ENCODE peak calls at places on chromosome 12, in six cellular contexts. G is neuronal stem cell, P is IMR-90, N is mesendoderm, C is trophoblast cell, H is H1. M is an unnamed sample.
A peak's percentile ranks its signal among the peaks of the same experiment; 100 is the strongest.

GRCh38 chr12:114681149-114681849 is 2.7 kb downstream of the TBX3 start:
- DNase-seq in H (no peak), N (no peak), G (no peak), C (no peak), P (peak; percentile 65), M (peak; percentile 65)

GRCh38 chr12:12133785-12134184 is 63.0 kb downstream of the BCL2L14 start:
- DNase-seq in N (no peak), P (no peak), G (no peak), C (no peak), H (no peak), M (no peak)

GRCh38 chr12:123494124-123494843 is 36.3 kb downstream of the SNRNP35 start:
- DNase-seq in H (no peak), G (no peak), N (no peak), C (peak; percentile 22), P (no peak), M (no peak)

GRCh38 chr12:77615331-77615730 is 215.4 kb upstream of the NAV3 start:
- DNase-seq in H (no peak), C (no peak), G (no peak), N (peak; percentile 62), P (no peak), M (no peak)

GRCh38 chr12:107586256-107586970 is 99.2 kb upstream of the PWP1 start:
- DNase-seq in N (peak; percentile 63), P (no peak), C (no peak), H (no peak), G (no peak), M (no peak)

GRCh38 chr12:63302941-63303536 is 152.0 kb upstream of the AVPR1A start:
- DNase-seq in P (no peak), N (peak; percentile 13), G (no peak), C (no peak), H (no peak), M (no peak)

GRCh38 chr12:32983968-32984367 is 87.4 kb upstream of the PKP2 start:
- DNase-seq in G (no peak), P (no peak), N (peak; percentile 36), H (peak; percentile 17), C (peak; percentile 57), M (no peak)

GRCh38 chr12:24821691-24822090 is 127.2 kb downstream of the BCAT1 start:
- DNase-seq in P (peak; percentile 77), C (no peak), N (no peak), H (no peak), G (no peak), M (peak; percentile 73)

GRCh38 chr12:100533326-100533725 is 40.2 kb upstream of the GAS2L3 start:
- DNase-seq in P (no peak), G (no peak), H (no peak), C (peak; percentile 58), N (no peak), M (no peak)

GRCh38 chr12:79127268-79127895 is 262.8 kb downstream of the SYT1 start:
- DNase-seq in G (no peak), P (peak; percentile 96), C (peak; percentile 79), H (no peak), N (no peak), M (peak; percentile 82)

GRCh38 chr12:98185606-98186005 is 329.8 kb upstream of the TMPO start:
- DNase-seq in P (peak; percentile 8), H (no peak), C (no peak), N (no peak), G (no peak), M (no peak)

GRCh38 chr12:3461391-3461790 is 29.6 kb upstream of the PRMT8 start:
- DNase-seq in G (no peak), C (no peak), N (peak; percentile 44), P (no peak), H (no peak), M (no peak)

GRCh38 chr12:92469837-92470236 is 233.0 kb upstream of the PLEKHG7 start:
- DNase-seq in P (peak; percentile 46), C (no peak), G (no peak), N (no peak), H (no peak), M (peak; percentile 18)

GRCh38 chr12:76186507-76186906 is 102.0 kb upstream of the NAP1L1 start:
- DNase-seq in C (peak; percentile 10), G (no peak), H (no peak), N (no peak), P (peak; percentile 64), M (no peak)

GRCh38 chr12:124976999-124977398 is 11.9 kb downstream of the DHX37 start:
- DNase-seq in N (no peak), C (no peak), H (no peak), P (no peak), G (no peak), M (no peak)

GRCh38 chr12:47356129-47356622 is 276.4 kb upstream of the AMIGO2 start:
- DNase-seq in H (no peak), G (no peak), C (no peak), P (peak; percentile 36), N (no peak), M (no peak)

GRCh38 chr12:3520168-3520567 is 29.2 kb downstream of the PRMT8 start:
- DNase-seq in G (no peak), C (no peak), H (no peak), P (no peak), N (no peak), M (no peak)

GRCh38 chr12:130204441-130204840 is 42.2 kb downstream of the FZD10 start:
- DNase-seq in P (no peak), G (no peak), N (no peak), C (peak; percentile 8), H (no peak), M (no peak)

GRCh38 chr12:30930238-30931010 is 3.9 kb downstream of the TSPAN11 start:
- DNase-seq in P (no peak), N (no peak), H (no peak), G (no peak), C (no peak), M (peak; percentile 20)

DNA sequence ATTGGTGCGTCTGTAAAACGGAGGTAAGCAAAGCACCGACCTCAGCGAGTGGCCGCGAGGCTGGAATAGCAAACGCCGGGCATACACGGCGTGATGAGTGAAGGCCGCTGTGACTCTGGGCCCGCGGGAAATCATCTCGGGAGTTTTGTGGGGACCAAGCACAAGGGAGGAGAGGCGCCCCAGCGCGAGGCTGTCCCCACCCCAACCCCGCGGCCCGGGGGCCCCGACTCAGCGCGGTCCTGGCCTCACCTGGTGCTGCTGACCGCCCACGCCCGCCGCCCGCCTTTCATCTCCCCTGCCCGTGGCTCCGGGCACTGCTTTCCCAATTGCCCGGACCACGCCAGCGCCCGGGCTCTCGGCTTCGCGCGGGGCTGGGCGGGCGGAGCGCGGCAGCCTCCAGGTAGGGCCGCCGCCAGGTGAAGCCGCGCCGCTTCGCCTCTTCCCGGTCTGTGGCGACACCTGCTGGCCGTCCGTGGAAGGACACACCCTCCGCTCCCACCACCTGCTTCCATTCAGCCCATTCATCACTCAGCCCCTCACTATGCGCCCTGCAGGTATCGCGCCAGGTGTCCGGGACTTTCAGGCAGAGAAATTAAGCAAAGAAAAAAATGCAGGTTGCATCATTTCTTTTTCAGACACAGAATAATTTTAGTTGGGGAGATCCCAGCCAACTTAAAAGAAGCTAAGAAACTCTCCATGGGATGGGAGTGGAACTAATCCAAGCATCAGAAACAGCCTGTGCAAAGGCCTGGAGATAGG is 360.4 kb downstream of the MED13L start:
- DNase-seq in G (peak; percentile 50), H (peak; percentile 62), C (peak; percentile 80), P (no peak), N (peak; percentile 60), M (no peak)
- H3K4me3 ChIP-seq in G (no peak overlapping the region), H (peak overlapping the region; percentile 4), C (no peak overlapping the region), P (no peak overlapping the region), N (no peak overlapping the region), M (no peak overlapping the region)

DNA sequence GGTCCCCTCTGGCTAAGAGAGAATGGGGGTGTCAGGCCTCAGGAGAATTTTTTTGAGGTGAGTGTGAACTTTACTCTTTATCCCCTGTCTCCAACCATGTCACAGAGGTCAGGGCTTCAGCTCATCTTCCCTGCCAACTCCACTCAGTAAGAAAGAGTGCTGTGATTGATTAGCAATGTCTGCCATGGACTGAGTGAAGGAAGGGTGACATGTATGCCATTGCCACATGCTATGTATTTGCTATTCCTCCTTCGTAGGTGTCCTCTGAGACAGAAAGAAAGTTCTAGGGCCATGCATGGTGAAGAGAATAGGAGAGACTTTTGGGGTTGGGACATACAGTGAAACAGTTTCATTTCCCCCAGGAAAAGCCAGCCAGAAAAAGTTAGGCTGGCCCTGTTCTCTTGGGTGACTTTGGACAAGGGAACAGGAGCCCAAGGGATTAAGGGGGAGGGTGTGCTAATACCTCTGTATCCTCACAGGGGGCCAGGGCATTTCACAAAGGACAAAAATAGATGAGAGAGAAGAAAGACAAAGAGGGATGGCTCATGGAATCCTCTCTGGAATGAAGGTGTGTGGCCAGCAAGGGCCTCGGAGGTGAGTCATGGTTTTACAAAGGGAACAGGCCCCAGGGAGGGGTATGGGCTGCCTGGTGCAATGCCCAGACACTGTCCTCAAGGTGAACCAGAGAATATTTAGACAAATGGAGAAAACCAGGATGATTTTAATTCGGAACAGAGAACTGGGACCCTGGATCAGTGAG is 13.9 kb upstream of the MYL2 start:
- DNase-seq in H (no peak), N (peak; percentile 94), G (no peak), P (no peak), C (peak; percentile 72), M (no peak)
- H3K18ac ChIP-seq in H (peak overlapping the region; percentile 73), N (peak overlapping the region; percentile 46), G (no peak overlapping the region), P (no peak overlapping the region), C (no peak overlapping the region), M (no peak overlapping the region)

DNA sequence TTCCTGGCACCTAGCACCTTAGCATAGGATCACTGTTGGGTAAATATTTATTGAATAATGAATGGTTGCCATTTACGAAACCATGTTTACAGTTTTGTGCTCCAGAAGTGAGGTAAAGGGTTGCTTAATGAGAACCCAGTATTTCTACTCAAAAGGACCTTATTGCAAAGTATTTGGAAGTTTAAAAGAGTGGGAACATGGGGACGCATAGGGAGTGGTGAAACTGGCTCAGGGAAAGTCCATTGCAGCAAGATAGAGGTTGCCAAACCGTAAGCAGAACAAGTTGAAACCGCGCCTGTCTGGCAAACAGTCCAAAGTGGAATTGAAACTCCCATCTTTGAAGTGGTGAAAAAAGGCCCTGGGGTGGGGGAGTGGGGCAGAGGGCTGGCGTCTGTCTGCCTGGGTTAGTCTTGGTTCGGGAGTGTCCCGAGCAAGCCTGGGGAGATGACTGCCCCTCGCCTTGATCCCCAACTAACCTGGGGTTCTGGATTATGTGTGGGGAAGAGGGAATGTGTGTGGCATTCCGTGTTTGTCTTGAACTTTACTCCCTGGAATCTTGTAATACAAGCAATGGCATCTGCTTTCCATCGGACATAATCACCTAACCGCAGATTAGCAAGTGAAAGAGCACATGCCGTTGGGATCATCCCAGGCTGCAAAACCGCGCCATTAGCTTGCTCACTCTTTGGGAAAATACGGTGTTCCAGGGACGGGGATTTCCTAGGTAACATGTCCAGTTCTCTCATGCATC is 7.2 kb downstream of the ALDH2 start:
- DNase-seq in H (no peak), G (no peak), P (peak; percentile 97), C (peak; percentile 70), N (no peak), M (peak; percentile 96)
- H3K4me3 ChIP-seq in H (no peak overlapping the region), G (no peak overlapping the region), P (peak overlapping the region; percentile 5), C (no peak overlapping the region), N (no peak overlapping the region), M (no peak overlapping the region)

GRCh38 chr12:52033506-52034258 is 17.6 kb upstream of the NR4A1 start:
- DNase-seq in C (no peak), N (no peak), G (no peak), H (no peak), P (no peak), M (no peak)

GRCh38 chr12:52029686-52030085 is 21.6 kb upstream of the NR4A1 start:
- DNase-seq in C (no peak), H (no peak), N (peak; percentile 97), G (peak; percentile 83), P (peak; percentile 52), M (peak; percentile 85)

GRCh38 chr12:52032431-52032796 is 18.8 kb upstream of the NR4A1 start:
- DNase-seq in G (no peak), P (peak; percentile 80), C (no peak), H (no peak), N (no peak), M (peak; percentile 83)

GRCh38 chr12:52035926-52036325 is 15.3 kb upstream of the NR4A1 start:
- DNase-seq in C (no peak), N (no peak), G (no peak), P (no peak), H (no peak), M (no peak)

GRCh38 chr12:52032797-52033505 is 18.3 kb upstream of the NR4A1 start:
- DNase-seq in G (peak; percentile 92), N (peak; percentile 99), P (peak; percentile 98), C (peak; percentile 96), H (peak; percentile 87), M (peak; percentile 99)
- H3K18ac ChIP-seq in G (peak overlapping the region; percentile 84), N (peak overlapping the region; percentile 77), P (peak overlapping the region; percentile 70), C (no peak overlapping the region), H (peak overlapping the region; percentile 73), M (no peak overlapping the region)

M was measured in mesenchymal stem cell.